ENCODE peak calls at places on chromosomes 11 and 22, in five cellular contexts. K is fibroblast of the aortic adventitia, I is sigmoid colon, N is left lung, C is colonic mucosa. G is an unnamed sample.

GRCh38 chr11:95108671-95109551 is 19.3 kb downstream of the ENDOD1 start:
- DNase-seq in K (peak), I (no peak), N (no peak), C (no peak), G (no peak)

GRCh38 chr11:14907411-14908213 is 15.6 kb upstream of the CYP2R1 start:
- DNase-seq in K (peak), I (peak), N (peak), C (peak), G (peak)

GRCh38 chr11:74142624-74143023 is 28.2 kb downstream of the C2CD3 start:
- DNase-seq in K (no peak), I (no peak), N (no peak), C (no peak), G (no peak)

GRCh38 chr11:35856756-35857155 is 87.1 kb upstream of the LDLRAD3 start:
- DNase-seq in K (no peak), I (no peak), N (no peak), C (no peak), G (no peak)

GRCh38 chr11:75337195-75337654 is 14.2 kb downstream of the ARRB1 start:
- DNase-seq in K (peak), I (peak), N (peak), C (no peak), G (no peak)

GRCh38 chr11:441418-442274 is at the start of gene ANO9:
- DNase-seq in K (no peak), I (no peak), N (peak), C (peak), G (no peak)

GRCh38 chr22:35307892-35308291 is 8.2 kb downstream of the TOM1 start:
- DNase-seq in K (no peak), I (no peak), N (no peak), C (no peak), G (no peak)

GRCh38 chr11:44256673-44257291 is 53.2 kb downstream of the ALX4 start:
- DNase-seq in K (peak), I (no peak), N (no peak), C (no peak), G (no peak)

GRCh38 chr11:22832315-22833041 is 2.9 kb upstream of the SVIP start:
- DNase-seq in K (no peak), I (no peak), N (no peak), C (no peak), G (no peak)

GRCh38 chr22:23696326-23696851 is 5.6 kb downstream of the RGL4 start:
- DNase-seq in K (no peak), I (no peak), N (peak), C (no peak), G (no peak)

GRCh38 chr11:2301631-2302272 is at the start of the genes C11orf21 and TSPAN32:
- DNase-seq in K (peak), I (no peak), N (peak), C (peak), G (peak)

GRCh38 chr22:28927526-28928089 is 44.2 kb downstream of the ZNRF3 start:
- DNase-seq in K (no peak), I (no peak), N (no peak), C (no peak), G (no peak)

GRCh38 chr11:2812371-2812991 is 73.1 kb downstream of the CDKN1C start:
- DNase-seq in K (peak), I (peak), N (no peak), C (no peak), G (no peak)

GRCh38 chr11:91136631-91137030 is 913.8 kb upstream of the CHORDC1 start:
- DNase-seq in K (no peak), I (no peak), N (no peak), C (no peak), G (no peak)

GRCh38 chr22:45969414-45969799 is 7.6 kb downstream of the WNT7B start:
- DNase-seq in K (no peak), I (no peak), N (no peak), C (no peak), G (no peak)

GRCh38 chr11:36487619-36488018 is 22.5 kb downstream of the TRAF6 start:
- DNase-seq in K (no peak), I (no peak), N (no peak), C (no peak), G (no peak)

GRCh38 chr11:61910473-61911123 is 6.8 kb downstream of the RAB3IL1 start:
- DNase-seq in K (peak), I (peak), N (no peak), C (no peak), G (no peak)

GRCh38 chr11:86390499-86390898 is 15.8 kb downstream of the CCDC81 start:
- DNase-seq in K (no peak), I (no peak), N (no peak), C (no peak), G (no peak)

GRCh38 chr22:50711446-50712340 is 26.3 kb upstream of the ACR start:
- DNase-seq in K (no peak), I (no peak), N (no peak), C (no peak), G (no peak)

GRCh38 chr22:49997932-49998717 is 14.4 kb downstream of the IL17REL start:
- DNase-seq in K (no peak), I (no peak), N (no peak), C (no peak), G (no peak)

GRCh38 chr11:61966673-61967176 is 709 bp downstream of the FTH1 start:
- DNase-seq in K (peak), I (peak), N (peak), C (peak), G (no peak)

GRCh38 chr11:93498099-93499040 is 44.8 kb downstream of the SMCO4 start:
- DNase-seq in K (peak), I (no peak), N (no peak), C (no peak), G (no peak)

GRCh38 chr11:128057786-128058395 is 529.5 kb downstream of the ETS1 start:
- DNase-seq in K (no peak), I (no peak), N (no peak), C (no peak), G (no peak)
- TF ChIP-seq CTCF in K (no peak), I (no peak), N (no peak), C (no peak), G (no peak)

GRCh38 chr11:19117760-19118097 is 761 bp downstream of the ZDHHC13 start:
- DNase-seq in K (peak), I (no peak), N (no peak), C (no peak), G (no peak)

GRCh38 chr11:19111809-19112208 is 5.2 kb upstream of the ZDHHC13 start:
- DNase-seq in K (no peak), I (no peak), N (no peak), C (no peak), G (no peak)

GRCh38 chr11:19121646-19122045 is 4.7 kb downstream of the ZDHHC13 start:
- DNase-seq in K (peak), I (no peak), N (no peak), C (no peak), G (no peak)

GRCh38 chr11:19116315-19116970 is 525 bp upstream of the ZDHHC13 start:
- DNase-seq in K (no peak), I (no peak), N (no peak), C (no peak), G (no peak)

GRCh38 chr11:19116971-19117759 is at the start of gene ZDHHC13:
- DNase-seq in K (peak), I (peak), N (peak), C (peak), G (peak)
- TF ChIP-seq CTCF in K (peak), I (no peak), N (no peak), C (peak), G (no peak)

DNA sequence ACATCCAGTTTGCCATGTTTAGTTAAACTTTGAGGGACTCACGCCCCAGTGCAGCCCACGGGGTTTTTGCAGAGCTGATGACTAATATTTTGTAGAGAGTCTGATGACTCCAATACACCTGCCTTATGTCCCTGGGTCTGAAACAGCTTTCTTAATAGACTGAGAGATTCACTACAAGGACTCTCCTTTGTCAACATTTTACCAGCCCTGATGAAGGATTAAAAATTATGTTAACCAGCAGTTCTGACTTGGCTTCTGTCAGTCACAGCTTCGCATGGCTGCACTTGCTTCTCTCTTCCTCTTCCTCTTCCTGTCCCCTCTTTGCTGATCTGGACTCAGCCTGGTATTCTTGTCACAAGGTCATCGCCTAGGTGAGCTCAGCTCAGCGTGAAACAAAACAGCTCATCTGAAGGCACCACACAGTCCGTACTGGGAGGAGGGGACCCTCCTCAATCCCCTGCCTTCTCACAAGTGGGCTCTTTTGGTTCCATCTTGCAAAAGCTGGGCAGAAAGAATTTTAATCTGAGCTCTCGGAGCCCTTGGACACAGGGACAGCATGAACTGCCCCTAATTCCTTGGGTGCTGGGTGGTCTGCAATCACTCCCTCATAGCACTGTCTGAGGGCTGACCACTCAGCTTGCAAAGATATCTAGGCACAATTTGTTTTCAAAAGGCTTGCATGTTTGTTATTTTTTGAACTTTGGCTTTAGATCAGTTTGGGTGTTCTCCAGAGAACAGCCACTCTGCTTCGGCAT is 38.1 kb upstream of the POU2AF1 start:
- DNase-seq in K (no peak), I (no peak), N (no peak), C (no peak), G (no peak)
- TF ChIP-seq CTCF in K (no peak), I (no peak), N (no peak), C (no peak), G (no peak)

DNA sequence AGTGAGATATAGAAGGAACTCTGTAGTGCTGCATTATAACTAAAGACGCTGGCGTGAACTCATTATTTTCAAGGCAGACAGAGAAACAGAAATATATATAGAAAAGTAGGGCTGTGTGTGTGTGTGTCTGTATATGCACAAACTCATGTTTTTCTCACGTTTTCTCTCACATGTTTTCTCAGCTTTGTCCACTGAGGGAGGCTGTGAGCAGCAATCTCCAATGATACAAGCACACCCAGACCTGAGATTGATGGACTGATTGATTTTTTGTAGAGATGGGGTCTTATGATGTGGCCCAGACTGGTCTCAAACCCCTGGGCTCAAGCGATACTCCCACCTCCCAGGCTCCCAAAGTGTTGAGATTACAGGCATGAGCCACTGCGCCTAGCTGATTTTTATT is 122.5 kb downstream of the SERGEF start:
- DNase-seq in K (no peak), I (no peak), N (no peak), C (no peak), G (no peak)
- TF ChIP-seq CTCF in K (peak), I (no peak), N (no peak), C (no peak), G (no peak)

DNA sequence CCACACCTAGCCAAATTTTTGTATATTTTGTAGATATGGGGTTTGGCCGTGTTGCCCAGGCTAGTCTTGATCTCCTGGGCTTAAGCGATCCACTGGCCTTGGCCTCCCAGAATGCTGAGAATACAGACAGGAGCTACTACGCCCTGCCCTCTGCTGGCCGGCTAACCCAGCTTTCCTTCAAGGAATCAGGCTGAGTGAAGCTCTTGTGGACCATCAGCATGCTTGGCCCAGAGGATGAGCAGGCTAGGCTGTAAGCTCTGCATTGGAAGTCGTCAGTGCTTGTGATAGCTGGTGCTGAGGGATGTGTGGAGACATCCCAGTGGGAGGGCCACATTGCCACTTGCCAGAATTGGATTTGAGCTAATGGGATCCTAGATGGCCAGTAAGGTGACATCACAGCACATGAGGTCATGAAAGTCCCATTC is 60.6 kb downstream of the MED15 start:
- DNase-seq in K (peak), I (no peak), N (no peak), C (no peak), G (no peak)
- TF ChIP-seq CTCF in K (peak), I (no peak), N (no peak), C (no peak), G (no peak)

DNA sequence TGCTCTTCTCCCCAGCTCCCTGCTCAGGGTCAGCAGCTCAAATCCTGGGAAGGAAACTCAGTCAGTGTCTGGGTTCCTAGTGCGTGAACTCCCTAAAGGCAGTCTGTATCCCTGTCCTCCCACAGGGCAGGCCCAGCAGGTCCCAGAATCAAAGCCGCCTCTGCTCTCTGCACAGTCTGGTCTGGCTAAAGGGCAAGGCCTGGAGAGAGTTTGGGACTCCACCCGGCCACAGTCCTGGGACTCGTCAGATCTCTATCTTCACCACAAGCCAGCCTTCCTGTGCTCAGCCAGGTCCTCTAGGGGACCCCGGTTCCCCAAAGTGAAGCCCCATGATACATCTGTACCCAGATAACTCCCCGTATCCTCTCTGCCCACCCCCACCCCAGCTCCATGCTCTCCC is 56.2 kb upstream of the CSNK2A3 start:
- DNase-seq in K (no peak), I (no peak), N (no peak), C (no peak), G (no peak)
- TF ChIP-seq CTCF in K (no peak), I (no peak), N (no peak), C (no peak), G (no peak)

GRCh38 chr22:19448739-19449421 is 1.4 kb upstream of the C22orf39 start:
- DNase-seq in K (no peak), I (no peak), N (no peak), C (no peak), G (no peak)

GRCh38 chr22:19449422-19449767 is 1.9 kb upstream of the C22orf39 start:
- DNase-seq in K (no peak), I (no peak), N (no peak), C (no peak), G (no peak)

GRCh38 chr22:19446603-19447387 is 716 bp downstream of the C22orf39 start:
- DNase-seq in K (no peak), I (no peak), N (no peak), C (peak), G (no peak)

GRCh38 chr22:19448076-19448607 is 631 bp upstream of the C22orf39 start:
- DNase-seq in K (peak), I (peak), N (no peak), C (peak), G (no peak)

GRCh38 chr22:19447388-19448075 is at the start of gene C22orf39:
- DNase-seq in K (peak), I (peak), N (peak), C (peak), G (peak)
- TF ChIP-seq CTCF in K (no peak), I (no peak), N (no peak), C (no peak), G (no peak)

DNA sequence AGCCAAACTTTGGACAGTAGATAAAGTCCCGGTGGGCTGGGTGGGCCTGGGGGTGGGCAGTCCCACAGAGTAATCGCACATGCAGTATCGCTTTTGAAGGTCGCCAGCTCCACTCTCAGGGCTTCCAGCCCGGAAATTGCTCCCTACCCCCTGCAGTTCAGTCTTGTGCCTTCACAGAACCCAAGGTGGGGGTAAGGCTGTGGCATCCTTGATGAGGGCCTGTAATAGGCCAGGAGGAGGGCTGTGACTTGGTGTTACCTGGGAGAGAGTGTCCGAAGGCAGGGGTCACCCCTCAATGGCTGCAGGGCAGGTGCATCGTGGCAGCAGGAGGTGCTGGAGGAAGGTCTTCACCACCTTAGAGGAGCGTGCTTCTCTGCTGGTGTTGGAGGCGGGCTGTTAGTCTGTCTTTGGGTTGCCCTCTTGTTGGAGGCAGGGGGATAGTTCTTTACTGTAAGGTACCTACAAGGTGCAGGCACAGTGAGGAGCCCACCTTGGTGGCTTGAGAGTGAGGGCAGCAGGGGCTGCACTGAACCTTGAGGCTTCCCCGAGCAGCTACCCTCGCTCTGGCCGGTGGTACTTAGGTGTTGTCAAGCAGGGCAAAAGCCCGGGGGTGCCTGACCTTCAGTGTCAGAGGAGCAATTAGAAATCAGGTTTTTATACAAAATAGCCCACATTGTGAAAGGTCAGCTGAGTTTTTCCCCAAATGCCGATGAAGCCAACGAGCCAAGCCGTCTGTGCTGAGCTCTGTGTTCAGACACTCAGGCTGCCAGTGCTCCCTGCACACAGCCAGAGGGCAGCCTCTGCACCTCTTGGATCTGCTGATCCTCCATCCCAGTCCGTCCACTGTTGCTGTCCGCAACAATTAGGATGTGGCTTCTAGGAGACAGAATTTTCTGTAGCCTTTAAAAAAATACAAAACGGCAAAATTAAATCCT is 21.9 kb downstream of the SAMM50 start:
- DNase-seq in K (no peak), I (peak), N (no peak), C (no peak), G (peak)
- TF ChIP-seq CTCF in K (no peak), I (no peak), N (no peak), C (no peak), G (no peak)

G was measured in coronary artery.